ENCODE peak calls at places on chromosomes 11 and 22, in seven cellular contexts. M is lower lobe of right lung; E is HEK293T; W is effector memory CD4-positive, alpha-beta T cell; V is activated T-cell treated with anti-CD3 and anti-CD28 coated beads for 24 hours; Y is aorta; C is GM12892. A is an unnamed sample.

GRCh38 chr22:49079027-49079725 is 748.5 kb downstream of the BRD1 start:
- DNase-seq in M (no peak), W (no peak), E (no peak), Y (no peak), C (no peak), V (no peak), A (no peak)

GRCh38 chr11:75468534-75469340 is 35.7 kb upstream of the KLHL35 start:
- DNase-seq in W (no peak), Y (peak; percentile 62), V (no peak), C (no peak), E (no peak), M (peak; percentile 48), A (no peak)

GRCh38 chr22:40258463-40259046 is 80.8 kb downstream of the TNRC6B start:
- DNase-seq in V (no peak), Y (no peak), E (no peak), W (no peak), M (no peak), C (no peak), A (no peak)

GRCh38 chr11:114319716-114320328 is 23.6 kb downstream of the NNMT start:
- DNase-seq in V (no peak), E (no peak), Y (no peak), C (no peak), W (no peak), M (no peak), A (no peak)

GRCh38 chr11:85827768-85828639 is 17.1 kb upstream of the SYTL2 start:
- DNase-seq in E (no peak), C (no peak), W (no peak), V (no peak), Y (no peak), M (no peak), A (no peak)

GRCh38 chr11:19208959-19209568 is 7.3 kb upstream of the CSRP3 start:
- DNase-seq in V (no peak), E (no peak), M (no peak), W (no peak), Y (no peak), C (no peak), A (no peak)

GRCh38 chr11:130908770-130909625 is 7.3 kb downstream of the SNX19 start:
- DNase-seq in W (no peak), M (no peak), C (no peak), V (no peak), Y (no peak), E (no peak), A (no peak)

GRCh38 chr11:36360833-36361232 is 64.7 kb downstream of the PRR5L start:
- DNase-seq in C (no peak), W (no peak), V (no peak), M (no peak), Y (no peak), E (no peak), A (no peak)

GRCh38 chr11:33773399-33774355 is 643 bp downstream of the FBXO3 start:
- DNase-seq in E (peak; percentile 34), W (peak; percentile 10), Y (no peak), M (peak; percentile 47), C (no peak), V (no peak), A (peak; percentile 45)

GRCh38 chr22:25898707-25899365 is 156.8 kb downstream of the MYO18B start:
- DNase-seq in C (no peak), V (no peak), W (no peak), E (peak; percentile 41), Y (no peak), M (no peak), A (peak; percentile 5)

GRCh38 chr11:35725880-35726279 is 63.3 kb downstream of the TRIM44 start:
- DNase-seq in W (no peak), E (no peak), Y (no peak), M (no peak), V (no peak), C (no peak), A (no peak)

GRCh38 chr11:38460901-38461300 is 1862.9 kb upstream of the RAG2 start:
- DNase-seq in W (no peak), C (no peak), V (no peak), M (peak; percentile 50), Y (peak; percentile 67), E (peak; percentile 3), A (peak; percentile 48)

GRCh38 chr22:17116931-17117330 is 4.2 kb downstream of the TMEM121B start:
- DNase-seq in C (no peak), E (no peak), M (no peak), V (no peak), Y (no peak), W (no peak), A (no peak)

GRCh38 chr11:18527512-18527911 is 770 bp upstream of the TSG101 start:
- DNase-seq in E (peak; percentile 7), V (no peak), W (no peak), M (no peak), Y (no peak), C (no peak), A (no peak)

GRCh38 chr11:75441804-75442132 is 8.8 kb upstream of the KLHL35 start:
- DNase-seq in V (no peak), M (no peak), W (no peak), C (no peak), Y (no peak), E (no peak), A (no peak)

GRCh38 chr11:100208207-100208606 is 478.9 kb upstream of the ARHGAP42 start:
- DNase-seq in C (no peak), V (no peak), W (no peak), E (no peak), Y (no peak), M (no peak), A (no peak)

GRCh38 chr11:18063131-18063530 is 17.1 kb upstream of the TPH1 start:
- DNase-seq in E (no peak), V (no peak), M (no peak), W (no peak), Y (no peak), C (no peak), A (peak; percentile 25)

GRCh38 chr22:42991010-42991651 is 23.8 kb downstream of the PACSIN2 start:
- DNase-seq in V (no peak), Y (no peak), W (no peak), E (no peak), M (no peak), C (no peak), A (peak; percentile 90)

GRCh38 chr11:114426280-114426679 is 13.0 kb upstream of the REXO2 start:
- DNase-seq in V (no peak), W (no peak), M (no peak), E (no peak), Y (no peak), C (no peak), A (no peak)

GRCh38 chr22:49237703-49238102 is 590.0 kb downstream of the BRD1 start:
- DNase-seq in V (no peak), C (no peak), Y (no peak), E (no peak), W (no peak), M (no peak), A (no peak)

GRCh38 chr22:24521791-24522245 is 26.7 kb downstream of the UPB1 start:
- DNase-seq in V (peak; percentile 10), Y (no peak), E (peak; percentile 74), M (peak; percentile 76), W (no peak), C (no peak), A (no peak)

GRCh38 chr11:108846009-108846408 is 181.1 kb downstream of the DDX10 start:
- DNase-seq in E (no peak), V (no peak), W (no peak), M (no peak), C (no peak), Y (no peak), A (no peak)

GRCh38 chr22:17104336-17104935 is 16.7 kb downstream of the TMEM121B start:
- DNase-seq in V (no peak), E (no peak), W (no peak), M (no peak), Y (no peak), C (no peak), A (no peak)

GRCh38 chr11:65083134-65083833 is 556 bp downstream of the CDCA5 start:
- DNase-seq in W (no peak), C (no peak), V (no peak), E (no peak), M (no peak), Y (no peak), A (peak; percentile 27)

GRCh38 chr11:6219359-6219758 is 14.0 kb downstream of the C11orf42 start:
- DNase-seq in E (no peak), Y (no peak), M (no peak), C (no peak), V (no peak), W (no peak), A (no peak)

GRCh38 chr11:18720811-18721575 is 5.0 kb downstream of the IGSF22 start:
- DNase-seq in W (peak; percentile 72), V (peak; percentile 78), Y (peak; percentile 90), M (peak; percentile 84), C (peak; percentile 58), E (peak; percentile 85), A (peak; percentile 49)

GRCh38 chr11:113906515-113906914 is 1.9 kb downstream of the HTR3B start:
- DNase-seq in M (no peak), Y (no peak), W (no peak), E (no peak), V (no peak), C (no peak), A (no peak)

GRCh38 chr11:1070594-1071462 is 3.8 kb upstream of the MUC2 start:
- DNase-seq in M (peak; percentile 28), W (no peak), E (no peak), Y (peak; percentile 42), C (no peak), V (no peak), A (no peak)

GRCh38 chr11:86919557-86920210 is 35.5 kb downstream of the FZD4 start:
- DNase-seq in E (peak; percentile 66), M (no peak), Y (no peak), C (no peak), V (no peak), W (no peak), A (peak; percentile 60)

GRCh38 chr22:36143956-36144355 is 16.6 kb downstream of the APOL3 start:
- DNase-seq in E (no peak), V (no peak), Y (no peak), W (no peak), C (no peak), M (no peak), A (no peak)

GRCh38 chr22:24420072-24420976 is 7.1 kb upstream of the ADORA2A start:
- DNase-seq in C (no peak), E (no peak), M (no peak), W (no peak), V (no peak), Y (no peak), A (no peak)

GRCh38 chr11:2299773-2300172 is 1.9 kb downstream of the C11orf21 start:
- DNase-seq in Y (no peak), V (no peak), E (no peak), W (no peak), C (no peak), M (no peak), A (no peak)

GRCh38 chr11:121881806-121882205 is 234.2 kb downstream of the BLID start:
- DNase-seq in Y (no peak), W (no peak), V (no peak), C (no peak), E (no peak), M (no peak), A (peak; percentile 17)

GRCh38 chr22:28454431-28455064 is 225.1 kb downstream of the TTC28 start:
- DNase-seq in Y (no peak), M (no peak), C (no peak), W (no peak), E (no peak), V (no peak), A (no peak)

A was measured in SJSA1.